ENCODE peak calls at places on chromosomes 3 and 15, in eight cellular contexts. D, Y, I, E, A, Z, B and V are unnamed samples.

GRCh38 chr15:101536875-101537405 is 47.4 kb upstream of the PCSK6 start:
- DNase-seq in D (no peak), Y (no peak), I (no peak), E (no peak), A (no peak), Z (peak), B (no peak), V (no peak)

GRCh38 chr15:47718474-47719440 is 1.5 kb downstream of the SEMA6D start:
- DNase-seq in D (peak), Y (no peak), I (peak), E (peak), A (no peak), Z (peak), B (peak), V (peak)

GRCh38 chr3:151976211-151977050 is 103.0 kb downstream of the SUCNR1 start:
- DNase-seq in D (peak), Y (peak), I (peak), E (peak), A (peak), Z (no peak), B (no peak), V (peak)

GRCh38 chr15:66066439-66066838 is 187.1 kb downstream of the MEGF11 start:
- DNase-seq in D (no peak), Y (no peak), I (no peak), E (no peak), A (no peak), Z (no peak), B (no peak), V (no peak)

GRCh38 chr3:53250453-53250852 is 5.4 kb downstream of the TKT start:
- DNase-seq in D (peak), Y (no peak), I (no peak), E (peak), A (peak), Z (no peak), B (no peak), V (no peak)

GRCh38 chr3:106115557-106115956 is 246.7 kb upstream of the CBLB start:
- DNase-seq in D (no peak), Y (no peak), I (no peak), E (no peak), A (no peak), Z (no peak), B (no peak), V (no peak)

GRCh38 chr3:49883992-49884391 is 14.3 kb upstream of the CAMKV start:
- DNase-seq in D (no peak), Y (no peak), I (no peak), E (no peak), A (no peak), Z (no peak), B (no peak), V (no peak)

GRCh38 chr15:36810656-36811449 is 231.4 kb downstream of the CDIN1 start:
- DNase-seq in D (no peak), Y (no peak), I (no peak), E (no peak), A (no peak), Z (no peak), B (no peak), V (no peak)

GRCh38 chr3:53375019-53375418 is 27.7 kb upstream of the DCP1A start:
- DNase-seq in D (peak), Y (no peak), I (peak), E (peak), A (peak), Z (no peak), B (peak), V (peak)

GRCh38 chr3:134685881-134686802 is 35.3 kb upstream of the KY start:
- DNase-seq in D (peak), Y (peak), I (peak), E (peak), A (peak), Z (no peak), B (no peak), V (no peak)

GRCh38 chr15:75140080-75140879 is 61.4 kb upstream of the C15orf39 start:
- DNase-seq in D (no peak), Y (no peak), I (no peak), E (no peak), A (no peak), Z (no peak), B (no peak), V (no peak)

GRCh38 chr3:131526801-131527347 is 24.1 kb upstream of the MRPL3 start:
- DNase-seq in D (peak), Y (no peak), I (peak), E (peak), A (peak), Z (no peak), B (peak), V (peak)

GRCh38 chr15:74320358-74321247 is 46.8 kb downstream of the CYP11A1 start:
- DNase-seq in D (no peak), Y (no peak), I (peak), E (peak), A (peak), Z (peak), B (peak), V (peak)

GRCh38 chr15:83810110-83810509 is 156.2 kb downstream of the ADAMTSL3 start:
- DNase-seq in D (no peak), Y (no peak), I (peak), E (no peak), A (no peak), Z (no peak), B (no peak), V (peak)

GRCh38 chr3:120567370-120568197 is 28.6 kb upstream of the NDUFB4 start:
- DNase-seq in D (peak), Y (no peak), I (peak), E (peak), A (peak), Z (no peak), B (no peak), V (peak)

GRCh38 chr15:41501191-41501917 is 7.7 kb downstream of the ITPKA start:
- DNase-seq in D (peak), Y (no peak), I (no peak), E (no peak), A (no peak), Z (no peak), B (no peak), V (peak)

GRCh38 chr15:66840615-66841014 is 138.6 kb downstream of the SMAD6 start:
- DNase-seq in D (no peak), Y (no peak), I (no peak), E (no peak), A (no peak), Z (no peak), B (no peak), V (no peak)

GRCh38 chr3:51706788-51707731 is at the start of gene GRM2:
- DNase-seq in D (peak), Y (peak), I (peak), E (peak), A (peak), Z (peak), B (peak), V (peak)

GRCh38 chr15:91816942-91817341 is 36.6 kb upstream of the SLCO3A1 start:
- DNase-seq in D (no peak), Y (no peak), I (no peak), E (no peak), A (no peak), Z (no peak), B (no peak), V (no peak)

GRCh38 chr3:95154775-95155174 is 1091.9 kb downstream of the NSUN3 start:
- DNase-seq in D (peak), Y (no peak), I (peak), E (peak), A (no peak), Z (no peak), B (no peak), V (peak)

DNA sequence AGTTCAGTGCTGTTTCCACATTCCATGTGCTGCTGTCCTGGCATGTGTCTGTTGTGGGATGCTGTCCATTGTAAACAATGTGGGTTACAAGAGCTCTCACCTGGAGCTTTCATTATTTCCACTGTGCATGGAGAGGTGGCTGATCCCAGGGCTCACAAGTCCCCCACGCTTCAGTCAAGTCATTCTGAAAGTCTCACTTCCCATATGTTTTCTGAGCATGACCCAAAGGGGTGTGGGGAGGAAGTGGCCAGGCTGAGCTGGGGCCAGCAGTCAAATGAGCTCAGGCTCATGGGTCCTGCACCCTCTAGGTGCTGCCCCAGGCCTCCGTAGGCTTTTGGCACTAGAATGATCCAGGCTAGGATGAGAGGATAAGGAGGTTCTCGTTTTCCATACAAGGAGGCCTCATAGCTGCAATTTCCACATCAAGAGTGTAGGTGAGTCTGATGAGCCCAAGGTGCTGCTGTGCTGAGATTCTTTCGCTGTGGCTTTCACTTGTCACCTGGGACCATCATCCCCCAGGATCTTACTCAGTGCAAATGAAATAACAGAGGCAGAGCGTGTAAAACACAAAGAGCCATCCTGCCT is 22.0 kb downstream of the STARD5 start:
- DNase-seq in D (no peak), Y (no peak), I (no peak), E (no peak), A (no peak), Z (no peak), B (peak), V (no peak)
- TF ChIP-seq CTCF in D (no peak), Y (no peak), I (no peak), E (no peak), A (no peak), Z (no peak), B (no peak), V (no peak)

GRCh38 chr15:80870366-80870765 is 91.2 kb downstream of the CEMIP start:
- DNase-seq in D (no peak), Y (no peak), I (no peak), E (no peak), A (no peak), Z (no peak), B (no peak), V (no peak)

GRCh38 chr15:80864666-80865065 is 85.5 kb downstream of the CEMIP start:
- DNase-seq in D (no peak), Y (no peak), I (no peak), E (no peak), A (no peak), Z (no peak), B (no peak), V (no peak)

GRCh38 chr15:80871801-80872327 is 92.7 kb downstream of the CEMIP start:
- DNase-seq in D (no peak), Y (no peak), I (no peak), E (no peak), A (no peak), Z (no peak), B (no peak), V (no peak)

GRCh38 chr15:80870893-80871292 is 91.7 kb downstream of the CEMIP start:
- DNase-seq in D (no peak), Y (no peak), I (no peak), E (no peak), A (peak), Z (no peak), B (no peak), V (no peak)

GRCh38 chr15:80866936-80867335 is 87.8 kb downstream of the CEMIP start:
- DNase-seq in D (no peak), Y (no peak), I (no peak), E (no peak), A (no peak), Z (no peak), B (no peak), V (no peak)
- H3K4me3 ChIP-seq in D (no peak), Y (no peak), I (no peak), E (no peak), A (no peak), Z (no peak), B (no peak), V (no peak)

GRCh38 chr3:141998674-141999290 is 122.3 kb downstream of the ATP1B3 start:
- DNase-seq in D (peak), Y (no peak), I (peak), E (peak), A (peak), Z (no peak), B (no peak), V (peak)
- TF ChIP-seq CTCF in D (peak), Y (no peak), I (peak), E (peak), A (peak), Z (no peak), B (peak), V (peak)

GRCh38 chr15:29670266-29670665 is 152.0 kb downstream of the TJP1 start:
- DNase-seq in D (peak), Y (no peak), I (peak), E (no peak), A (no peak), Z (no peak), B (no peak), V (peak)

GRCh38 chr15:29672446-29672845 is 149.8 kb downstream of the TJP1 start:
- DNase-seq in D (no peak), Y (no peak), I (no peak), E (no peak), A (no peak), Z (no peak), B (no peak), V (no peak)

GRCh38 chr15:29669823-29670222 is 152.4 kb downstream of the TJP1 start:
- DNase-seq in D (peak), Y (no peak), I (peak), E (no peak), A (peak), Z (no peak), B (no peak), V (peak)

GRCh38 chr15:29670945-29671307 is 151.3 kb downstream of the TJP1 start:
- DNase-seq in D (peak), Y (peak), I (peak), E (peak), A (peak), Z (no peak), B (no peak), V (peak)

GRCh38 chr15:29671308-29671981 is 150.8 kb downstream of the TJP1 start:
- DNase-seq in D (peak), Y (no peak), I (peak), E (peak), A (peak), Z (no peak), B (no peak), V (peak)
- H3K4me3 ChIP-seq in D (no peak), Y (no peak), I (no peak), E (no peak), A (no peak), Z (no peak), B (no peak), V (no peak)

DNA sequence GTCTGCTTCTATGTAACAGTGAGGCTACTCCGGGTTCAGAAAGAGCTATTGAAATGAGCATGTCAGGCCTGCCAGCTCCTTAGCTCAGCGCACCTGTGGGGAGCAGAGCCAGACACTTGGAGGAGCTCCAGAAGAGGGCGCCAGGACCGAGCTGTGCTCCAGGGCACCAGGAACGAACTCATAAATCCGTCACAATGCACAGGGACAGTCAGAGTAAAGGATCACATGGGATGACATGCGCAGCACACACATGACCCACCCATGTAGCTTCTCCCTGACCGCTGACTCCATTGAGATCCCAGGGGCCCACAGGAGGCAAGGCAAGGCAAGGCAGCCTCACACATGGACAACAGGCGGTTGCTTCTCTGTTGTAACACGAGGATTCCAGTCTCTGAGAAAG is 26.0 kb upstream of the GNB5 start:
- DNase-seq in D (no peak), Y (no peak), I (no peak), E (no peak), A (no peak), Z (no peak), B (no peak), V (peak)
- TF ChIP-seq CTCF in D (no peak), Y (no peak), I (peak), E (no peak), A (no peak), Z (no peak), B (no peak), V (peak)

DNA sequence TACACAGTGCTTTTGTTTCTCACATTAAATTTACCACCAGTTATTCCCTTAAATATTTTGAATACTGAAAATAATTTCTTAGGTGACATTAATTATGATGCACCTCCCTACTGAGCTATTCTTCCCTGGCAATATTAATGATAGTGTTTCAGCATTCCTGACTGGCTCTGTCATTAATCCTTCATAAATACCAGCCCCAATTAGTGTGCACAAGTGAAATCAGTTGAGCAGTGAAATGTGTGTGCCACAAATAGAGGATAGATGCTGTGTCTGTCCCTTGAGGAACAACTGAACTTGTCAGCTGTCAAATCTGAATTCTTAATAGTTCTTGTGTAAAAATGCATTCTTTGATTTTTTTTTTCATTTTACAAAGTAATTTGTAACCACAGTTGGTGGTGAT is 304.1 kb downstream of the CACNA2D3 start:
- DNase-seq in D (peak), Y (no peak), I (no peak), E (no peak), A (peak), Z (no peak), B (no peak), V (no peak)
- H3K4me3 ChIP-seq in D (no peak), Y (no peak), I (no peak), E (no peak), A (no peak), Z (no peak), B (no peak), V (no peak)